ENCODE peak calls at places on chromosomes 11 and 22, in six cellular contexts. Z, T, K, L, G and Q are unnamed samples.

GRCh38 chr22:45977003-45977395 is at the start of gene WNT7B:
- DNase-seq in G (no peak), T (no peak), L (peak), K (no peak), Z (no peak), Q (peak)

GRCh38 chr11:35122308-35122707 is 16.7 kb upstream of the CD44 start:
- DNase-seq in Z (no peak), K (no peak), L (no peak), T (no peak), G (no peak), Q (no peak)

GRCh38 chr11:15815246-15816209 is 540.8 kb downstream of the SOX6 start:
- DNase-seq in L (no peak), G (no peak), Z (no peak), K (no peak), T (no peak), Q (peak)

GRCh38 chr11:119666463-119667131 is 62.4 kb downstream of the NECTIN1 start:
- DNase-seq in K (peak), G (peak), Z (peak), L (peak), T (peak), Q (peak)

GRCh38 chr11:121112498-121113455 is 11.7 kb downstream of the TECTA start:
- DNase-seq in K (peak), T (no peak), L (peak), Z (peak), G (peak), Q (peak)

GRCh38 chr11:107014871-107015270 is 3.4 kb downstream of the GUCY1A2 start:
- DNase-seq in Z (no peak), L (no peak), K (no peak), T (no peak), G (peak), Q (peak)

GRCh38 chr22:35417606-35418005 is 17.7 kb downstream of the MCM5 start:
- DNase-seq in Z (no peak), G (no peak), T (no peak), K (no peak), L (no peak), Q (no peak)

GRCh38 chr11:102788334-102789035 is 8.1 kb upstream of the MMP10 start:
- DNase-seq in L (no peak), K (no peak), Z (no peak), G (no peak), T (no peak), Q (no peak)

GRCh38 chr11:19013181-19013857 is 47.2 kb downstream of the MRGPRX2 start:
- DNase-seq in T (no peak), G (no peak), L (no peak), Z (no peak), K (no peak), Q (peak)

GRCh38 chr22:46328797-46329196 is 6.7 kb upstream of the TRMU start:
- DNase-seq in Z (no peak), K (no peak), T (no peak), L (no peak), G (no peak), Q (no peak)

GRCh38 chr11:36426226-36426848 is 83.7 kb downstream of the TRAF6 start:
- DNase-seq in K (no peak), G (no peak), Z (no peak), T (no peak), L (no peak), Q (no peak)

GRCh38 chr11:28137832-28138231 is 29.6 kb downstream of the METTL15 start:
- DNase-seq in K (no peak), L (no peak), Z (no peak), T (no peak), G (no peak), Q (no peak)

GRCh38 chr11:3119141-3119821 is 45.8 kb downstream of the OSBPL5 start:
- DNase-seq in Z (no peak), T (no peak), L (no peak), G (no peak), K (no peak), Q (no peak)

GRCh38 chr11:14645985-14646900 is 2.6 kb downstream of the PDE3B start:
- DNase-seq in T (no peak), G (no peak), K (no peak), L (no peak), Z (peak), Q (no peak)

GRCh38 chr11:122491486-122491885 is 164.0 kb upstream of the UBASH3B start:
- DNase-seq in Z (no peak), K (no peak), G (peak), T (no peak), L (no peak), Q (peak)

GRCh38 chr11:29963796-29964195 is 53.0 kb downstream of the KCNA4 start:
- DNase-seq in T (no peak), L (no peak), G (no peak), K (no peak), Z (no peak), Q (no peak)

GRCh38 chr11:94968334-94968958 is 4.9 kb downstream of the CWC15 start:
- DNase-seq in K (peak), Z (no peak), G (peak), T (no peak), L (no peak), Q (peak)

GRCh38 chr11:69648679-69649575 is 8.0 kb downstream of the CCND1 start:
- DNase-seq in T (no peak), Z (no peak), L (no peak), G (no peak), K (no peak), Q (no peak)

GRCh38 chr11:107591098-107591445 is at the start of gene ELMOD1:
- DNase-seq in Z (peak), T (no peak), L (peak), G (peak), K (peak), Q (no peak)

GRCh38 chr11:111362887-111363411 is 16.1 kb downstream of the POU2AF1 start:
- DNase-seq in Z (no peak), G (no peak), T (no peak), K (no peak), L (no peak), Q (peak)

GRCh38 chr22:38260760-38261477 is 11.9 kb downstream of the TMEM184B start:
- DNase-seq in L (no peak), Z (no peak), K (no peak), G (no peak), T (no peak), Q (no peak)

GRCh38 chr11:61619827-61620226 is 39.0 kb upstream of the SYT7 start:
- DNase-seq in Z (no peak), T (no peak), K (no peak), G (no peak), L (no peak), Q (no peak)

GRCh38 chr11:116598556-116598955 is 174.2 kb downstream of the BUD13 start:
- DNase-seq in K (no peak), L (no peak), Z (no peak), G (no peak), T (no peak), Q (no peak)

GRCh38 chr11:1929621-1930447 is 10.3 kb downstream of the TNNT3 start:
- DNase-seq in T (no peak), K (no peak), L (no peak), Z (no peak), G (no peak), Q (no peak)

GRCh38 chr22:49930596-49931412 is 12.4 kb downstream of the CRELD2 start:
- DNase-seq in Z (peak), K (peak), G (peak), L (peak), T (no peak), Q (peak)

GRCh38 chr11:129896062-129896461 is 684 bp upstream of the NFRKB start:
- DNase-seq in G (no peak), L (no peak), K (no peak), T (no peak), Z (peak), Q (no peak)

GRCh38 chr11:65493367-65494176 is 5.3 kb upstream of the MALAT1 start:
- DNase-seq in G (peak), T (no peak), L (no peak), Z (peak), K (peak), Q (peak)

GRCh38 chr22:37684803-37685615 is 1.1 kb upstream of the NOL12 start:
- DNase-seq in K (no peak), Z (no peak), G (no peak), L (no peak), T (no peak), Q (peak)

GRCh38 chr11:117417342-117417741 is 89.7 kb downstream of the CEP164 start:
- DNase-seq in Z (no peak), G (no peak), K (no peak), T (no peak), L (no peak), Q (no peak)

GRCh38 chr11:116073854-116074837 is 569.9 kb upstream of the CADM1 start:
- DNase-seq in K (no peak), Z (no peak), L (no peak), G (no peak), T (no peak), Q (peak)

GRCh38 chr22:45201678-45202332 is 38.1 kb downstream of the NUP50 start:
- DNase-seq in Z (no peak), L (no peak), G (peak), K (peak), T (no peak), Q (peak)

GRCh38 chr11:121625784-121626506 is 173.2 kb upstream of the SORL1-AS1 start:
- DNase-seq in K (no peak), L (no peak), G (no peak), Z (no peak), T (no peak), Q (no peak)

GRCh38 chr11:69120096-69120875 is 35.4 kb upstream of the SMIM38 start:
- DNase-seq in L (no peak), Z (no peak), K (no peak), T (no peak), G (no peak), Q (no peak)

GRCh38 chr11:66861774-66862558 is 5.1 kb downstream of the LRFN4 start:
- DNase-seq in T (no peak), Z (no peak), K (no peak), G (no peak), L (no peak), Q (no peak)

GRCh38 chr11:12201016-12201985 is 90.9 kb downstream of the MICAL2 start:
- DNase-seq in Z (peak), T (no peak), L (no peak), G (peak), K (peak), Q (peak)